ENCODE peak calls at places on chromosomes 6 and 20, in six cellular contexts. H is IMR-90, B is A549, M is GM12878, E is SK-N-SH, O is HepG2. A is an unnamed sample.

GRCh38 chr6:27795697-27796494 is 116.3 kb downstream of the OR2B2 start:
- DNase-seq in B (peak), M (peak), H (peak), O (peak), E (peak), A (peak)

GRCh38 chr20:44643596-44644383 is 7.7 kb downstream of the ADA start:
- DNase-seq in H (peak), M (no peak), E (no peak), O (peak), B (peak), A (no peak)

GRCh38 chr6:35634316-35634715 is 54.4 kb downstream of the FKBP5 start:
- DNase-seq in M (no peak), B (no peak), E (no peak), H (no peak), O (no peak), A (no peak)

GRCh38 chr20:53527196-53527595 is 66.4 kb downstream of the ZNF217 start:
- DNase-seq in O (no peak), E (peak), B (no peak), H (no peak), M (no peak), A (no peak)

GRCh38 chr6:122657601-122658000 is 47.4 kb downstream of the PKIB start:
- DNase-seq in E (no peak), M (no peak), H (peak), O (no peak), B (no peak), A (no peak)

GRCh38 chr20:60658661-60659060 is 593.4 kb upstream of the CDH4 start:
- DNase-seq in B (no peak), H (no peak), O (no peak), M (no peak), E (no peak), A (no peak)

GRCh38 chr20:17558154-17558940 is 11.5 kb upstream of the DSTN start:
- DNase-seq in B (peak), M (no peak), E (no peak), H (peak), O (peak), A (peak)

GRCh38 chr6:160088069-160088773 is 33.4 kb upstream of the SLC22A1 start:
- DNase-seq in O (peak), E (peak), B (peak), H (peak), M (no peak), A (peak)

GRCh38 chr6:30485236-30485635 is 4.1 kb upstream of the HLA-E start:
- DNase-seq in H (no peak), B (no peak), M (no peak), E (no peak), O (peak), A (no peak)

GRCh38 chr6:26272171-26272631 is 92.8 kb upstream of the BTN3A2 start:
- DNase-seq in M (no peak), E (no peak), B (no peak), H (no peak), O (no peak), A (no peak)

GRCh38 chr6:26271640-26272090 is 93.3 kb upstream of the BTN3A2 start:
- DNase-seq in M (no peak), O (no peak), E (no peak), H (no peak), B (no peak), A (no peak)

GRCh38 chr6:26269406-26270120 is 95.4 kb upstream of the BTN3A2 start:
- DNase-seq in B (no peak), E (no peak), H (no peak), O (no peak), M (no peak), A (no peak)

GRCh38 chr6:26270121-26270861 is 94.7 kb upstream of the BTN3A2 start:
- DNase-seq in E (no peak), M (no peak), O (no peak), B (no peak), H (no peak), A (no peak)

DNA sequence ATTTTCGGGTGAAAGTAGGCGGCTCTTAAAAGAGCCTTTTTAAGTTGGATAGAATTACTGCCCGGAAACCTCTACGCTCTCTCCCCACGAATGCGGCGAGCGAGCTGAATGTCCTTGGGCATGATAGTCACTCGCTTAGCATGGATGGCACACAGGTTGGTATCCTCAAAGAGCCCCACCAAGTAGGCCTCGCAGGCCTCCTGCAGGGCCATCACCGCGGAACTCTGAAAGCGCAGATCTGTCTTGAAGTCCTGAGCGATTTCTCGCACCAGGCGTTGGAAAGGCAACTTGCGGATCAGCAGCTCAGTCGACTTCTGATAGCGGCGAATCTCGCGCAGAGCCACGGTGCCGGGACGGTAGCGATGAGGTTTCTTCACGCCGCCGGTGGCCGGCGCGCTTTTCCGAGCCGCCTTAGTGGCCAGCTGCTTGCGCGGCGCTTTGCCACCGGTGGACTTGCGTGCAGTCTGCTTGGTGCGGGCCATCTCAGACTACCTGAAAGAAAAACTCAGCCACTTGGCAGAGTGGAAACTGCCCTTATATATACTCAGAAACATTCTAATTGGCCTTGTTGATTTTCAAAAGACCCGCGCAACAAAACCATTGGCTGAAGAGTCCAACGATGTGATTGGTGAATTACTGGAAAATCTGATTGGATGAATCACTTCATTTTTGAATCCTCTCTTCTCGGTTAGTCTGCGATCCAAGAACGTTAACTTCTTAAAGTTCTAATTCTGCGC is 93.9 kb upstream of the BTN3A2 start:
- DNase-seq in M (peak), O (no peak), B (no peak), E (peak), H (peak), A (no peak)
- TF ChIP-seq SMC3 in M (no peak), O (no peak), B (no peak), E (no peak), H (no peak), A (no peak)

DNA sequence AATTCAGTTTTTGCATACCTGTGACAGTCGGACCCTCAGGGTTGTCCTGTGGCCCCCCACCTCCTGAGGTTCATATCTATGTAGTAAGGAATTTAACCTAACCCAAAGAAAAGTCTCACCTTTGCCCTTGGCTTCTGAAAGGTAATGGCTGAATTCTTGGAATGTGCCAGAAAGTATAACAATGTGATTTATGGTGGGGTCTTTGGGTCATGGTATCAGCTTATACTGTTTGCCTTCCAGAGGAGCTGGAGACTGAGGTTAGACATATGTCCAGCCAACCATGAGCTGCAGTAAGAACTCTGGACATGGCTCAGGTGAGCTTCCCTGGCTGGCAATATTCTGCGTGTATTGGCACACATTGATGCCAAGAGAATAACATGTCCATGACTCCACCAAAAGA is 26.9 kb downstream of the DDX43 start:
- DNase-seq in M (no peak), B (no peak), O (no peak), E (no peak), H (no peak), A (no peak)
- TF ChIP-seq SMC3 in M (no peak), B (no peak), O (no peak), E (no peak), H (no peak), A (no peak)

GRCh38 chr20:32431457-32431856 is 73.3 kb downstream of the ASXL1 start:
- DNase-seq in B (no peak), M (no peak), O (no peak), E (no peak), H (no peak), A (no peak)
- TF ChIP-seq SMC3 in B (no peak), M (no peak), O (no peak), E (no peak), H (no peak), A (no peak)

GRCh38 chr6:41638002-41638800 is at the start of gene MDFI:
- DNase-seq in H (no peak), B (no peak), M (no peak), E (peak), O (no peak), A (no peak)
- TF ChIP-seq SMC3 in H (no peak), B (no peak), M (no peak), E (no peak), O (no peak), A (no peak)

DNA sequence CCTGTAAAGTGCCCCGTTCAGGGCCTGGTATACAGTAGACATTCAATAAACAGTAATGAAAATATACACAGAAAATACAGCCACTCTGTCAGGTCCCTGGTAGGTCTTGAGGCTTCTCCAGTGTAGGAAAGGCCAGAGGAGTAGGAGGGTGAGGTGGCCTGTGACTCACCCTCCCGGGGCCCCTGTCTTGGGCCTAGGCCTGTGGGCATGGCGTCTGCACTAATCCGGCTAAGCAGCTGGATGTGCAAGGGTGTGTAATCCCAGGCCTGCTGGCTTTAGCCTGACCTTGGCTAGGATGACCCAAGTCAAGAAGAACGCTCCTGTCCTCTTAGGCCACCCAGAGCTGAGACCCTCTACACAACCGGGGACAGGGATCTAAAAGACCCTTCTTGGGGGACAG is 84.9 kb downstream of the KCNB1 start:
- DNase-seq in B (peak), M (no peak), O (no peak), E (no peak), H (peak), A (peak)
- TF ChIP-seq SMC3 in B (no peak), M (no peak), O (no peak), E (no peak), H (no peak), A (no peak)

GRCh38 chr6:42140756-42141602 is 1.4 kb downstream of the C6orf132 start:
- DNase-seq in M (no peak), O (no peak), H (no peak), E (peak), B (no peak), A (no peak)
- TF ChIP-seq SMC3 in M (no peak), O (no peak), H (no peak), E (no peak), B (no peak), A (no peak)

A was measured in K562.